ENCODE peak calls at places on chromosomes 11 and 22, in six cellular contexts. L is tibial artery; X is IMR-90; V is CD8-positive, alpha-beta T cell; Z is brain microvascular endothelial cell; A is colonic mucosa. I is an unnamed sample. For H3K36me3, the result is how much of the 10 kb centered on the place peaks cover.

GRCh38 chr11:112016765-112017356 is 8.3 kb upstream of the DLAT start:
- DNase-seq in X (peak), Z (no peak), A (no peak), V (no peak), L (peak), I (no peak)

GRCh38 chr11:70066136-70066520 is 12.0 kb upstream of the ANO1 start:
- DNase-seq in X (no peak), A (no peak), L (no peak), Z (no peak), V (no peak), I (no peak)

GRCh38 chr11:64413417-64413816 is 54.5 kb downstream of the RPS6KA4 start:
- DNase-seq in X (no peak), Z (no peak), V (no peak), A (no peak), L (no peak), I (no peak)

GRCh38 chr11:16969010-16970004 is 44.9 kb downstream of the PLEKHA7 start:
- DNase-seq in L (no peak), X (no peak), A (peak), Z (no peak), V (no peak), I (no peak)

GRCh38 chr22:29093980-29094379 is 21.1 kb downstream of the KREMEN1 start:
- DNase-seq in X (no peak), V (no peak), A (no peak), L (no peak), Z (no peak), I (no peak)

GRCh38 chr11:106875013-106875412 is 143.3 kb downstream of the GUCY1A2 start:
- DNase-seq in L (no peak), Z (peak), X (no peak), A (no peak), V (no peak), I (no peak)

GRCh38 chr11:22192642-22193347 is at the start of gene ANO5:
- DNase-seq in Z (no peak), L (peak), X (no peak), V (peak), A (peak), I (no peak)

GRCh38 chr11:122703541-122704272 is 48.2 kb downstream of the UBASH3B start:
- DNase-seq in L (no peak), X (no peak), Z (no peak), V (no peak), A (no peak), I (no peak)

GRCh38 chr11:71212871-71213559 is 39.4 kb downstream of the SHANK2 start:
- DNase-seq in L (no peak), A (no peak), V (no peak), X (peak), Z (no peak), I (no peak)

GRCh38 chr11:94974178-94974577 is 669 bp downstream of the KDM4D start:
- DNase-seq in A (no peak), L (no peak), X (no peak), V (no peak), Z (no peak), I (no peak)

GRCh38 chr11:76808158-76808557 is 25.0 kb downstream of the TSKU start:
- DNase-seq in Z (no peak), A (peak), V (no peak), L (no peak), X (no peak), I (no peak)

GRCh38 chr22:25447689-25448434 is 116.6 kb upstream of the GRK3 start:
- DNase-seq in V (peak), X (peak), L (peak), Z (peak), A (peak), I (no peak)

GRCh38 chr22:20653795-20654342 is 120.0 kb upstream of the SERPIND1 start:
- DNase-seq in X (no peak), L (no peak), Z (no peak), V (no peak), A (no peak), I (no peak)

GRCh38 chr11:134339756-134340155 is 8.0 kb downstream of the GLB1L2 start:
- DNase-seq in X (no peak), L (no peak), V (no peak), Z (no peak), A (peak), I (no peak)

GRCh38 chr11:73480677-73481076 is 104.5 kb downstream of the RELT start:
- DNase-seq in V (no peak), Z (no peak), A (no peak), X (peak), L (no peak), I (no peak)

GRCh38 chr11:72079776-72080325 is 491 bp downstream of the NUMA1 start:
- DNase-seq in L (no peak), X (no peak), V (peak), A (peak), Z (no peak), I (no peak)

GRCh38 chr11:103109818-103110388 is 677 bp downstream of the DYNC2H1 start:
- DNase-seq in Z (peak), L (peak), V (no peak), A (peak), X (no peak), I (no peak)

GRCh38 chr11:101009685-101010055 is 119.9 kb downstream of the PGR start:
- DNase-seq in L (no peak), Z (no peak), A (no peak), X (no peak), V (no peak), I (no peak)

GRCh38 chr11:64862914-64863313 is 15.5 kb downstream of the EHD1 start:
- DNase-seq in L (no peak), Z (no peak), V (no peak), A (no peak), X (no peak), I (no peak)

GRCh38 chr11:32333335-32333991 is 101.9 kb downstream of the WT1 start:
- DNase-seq in V (no peak), Z (peak), A (peak), X (peak), L (peak), I (no peak)

GRCh38 chr11:26204110-26204509 is 127.8 kb upstream of the ANO3 start:
- DNase-seq in L (no peak), X (no peak), Z (no peak), V (no peak), A (no peak), I (no peak)

GRCh38 chr11:83007477-83007876 is 64.2 kb downstream of the RAB30 start:
- DNase-seq in L (no peak), V (no peak), X (no peak), A (no peak), Z (no peak), I (no peak)

GRCh38 chr11:72762641-72763304 is 10.6 kb upstream of the ARAP1 start:
- DNase-seq in L (no peak), Z (no peak), A (no peak), V (no peak), X (no peak), I (no peak)

GRCh38 chr11:111514216-111515031 is at the start of gene HOATZ:
- DNase-seq in X (no peak), V (peak), Z (no peak), L (no peak), A (no peak), I (no peak)

GRCh38 chr22:21876486-21877176 is 9.2 kb upstream of the MAPK1 start:
- DNase-seq in X (peak), Z (peak), A (no peak), V (no peak), L (no peak), I (peak)

GRCh38 chr11:22169833-22170232 is 23.1 kb upstream of the ANO5 start:
- DNase-seq in A (no peak), V (no peak), Z (no peak), L (no peak), X (peak), I (no peak)

GRCh38 chr11:70854891-70855556 is 397.4 kb downstream of the SHANK2 start:
- DNase-seq in L (no peak), Z (no peak), A (no peak), X (no peak), V (no peak), I (no peak)

GRCh38 chr22:30159561-30160353 is 79.5 kb downstream of the HORMAD2 start:
- DNase-seq in X (peak), L (no peak), V (no peak), Z (peak), A (no peak), I (peak)

GRCh38 chr22:39184586-39185577 is 32.4 kb upstream of the CBX7 start:
- DNase-seq in V (no peak), Z (no peak), L (no peak), X (no peak), A (no peak), I (no peak)

GRCh38 chr11:17743808-17744119 is 9.2 kb downstream of the KCNC1 start:
- DNase-seq in V (no peak), L (no peak), Z (no peak), A (no peak), X (peak), I (no peak)

GRCh38 chr11:67240575-67241389 is 25.5 kb upstream of the GRK2 start:
- DNase-seq in Z (peak), X (peak), L (peak), A (peak), V (peak), I (peak)

GRCh38 chr11:11978792-11979486 is 29.5 kb downstream of the DKK3 start:
- DNase-seq in Z (peak), V (no peak), X (peak), A (peak), L (peak), I (no peak)

GRCh38 chr11:10659339-10660216 is 34.0 kb downstream of the IRAG1 start:
- DNase-seq in X (peak), V (no peak), L (peak), Z (peak), A (no peak), I (peak)

GRCh38 chr11:5737672-5738071 is 1.4 kb downstream of the OR56B1 start:
- DNase-seq in L (no peak), Z (peak), V (no peak), A (no peak), X (no peak), I (no peak)

GRCh38 chr11:102286292-102286691 is 31.0 kb upstream of the BIRC3 start:
- DNase-seq in A (no peak), X (no peak), Z (no peak), L (no peak), V (no peak), I (no peak)

GRCh38 chr11:94964934-94965333 is 8.4 kb downstream of the CWC15 start:
- DNase-seq in X (no peak), V (no peak), Z (no peak), L (no peak), A (no peak), I (no peak)

GRCh38 chr11:12249590-12250260 is 127.6 kb upstream of the PARVA start:
- DNase-seq in X (no peak), V (no peak), L (no peak), A (peak), Z (no peak), I (no peak)

GRCh38 chr11:8688414-8689362 is 6.1 kb downstream of the RPL27A start:
- DNase-seq in Z (peak), X (peak), L (peak), V (peak), A (peak), I (peak)
- TF ChIP-seq CTCF in Z (peak), X (peak), L (no peak), V (no peak), A (no peak), I (peak)

GRCh38 chr22:31259798-31260473 is 32.4 kb downstream of the PIK3IP1 start:
- DNase-seq in Z (no peak), A (no peak), X (no peak), V (no peak), L (no peak), I (no peak)

GRCh38 chr22:31260474-31260856 is 31.8 kb downstream of the PIK3IP1 start:
- DNase-seq in L (no peak), A (no peak), X (no peak), V (no peak), Z (no peak), I (no peak)

GRCh38 chr22:31268281-31268680 is 24.0 kb downstream of the PIK3IP1 start:
- DNase-seq in X (no peak), L (no peak), V (no peak), A (no peak), Z (no peak), I (no peak)

GRCh38 chr22:31262369-31263133 is 29.7 kb downstream of the PIK3IP1 start:
- DNase-seq in Z (no peak), V (no peak), A (no peak), X (no peak), L (no peak), I (no peak)

DNA sequence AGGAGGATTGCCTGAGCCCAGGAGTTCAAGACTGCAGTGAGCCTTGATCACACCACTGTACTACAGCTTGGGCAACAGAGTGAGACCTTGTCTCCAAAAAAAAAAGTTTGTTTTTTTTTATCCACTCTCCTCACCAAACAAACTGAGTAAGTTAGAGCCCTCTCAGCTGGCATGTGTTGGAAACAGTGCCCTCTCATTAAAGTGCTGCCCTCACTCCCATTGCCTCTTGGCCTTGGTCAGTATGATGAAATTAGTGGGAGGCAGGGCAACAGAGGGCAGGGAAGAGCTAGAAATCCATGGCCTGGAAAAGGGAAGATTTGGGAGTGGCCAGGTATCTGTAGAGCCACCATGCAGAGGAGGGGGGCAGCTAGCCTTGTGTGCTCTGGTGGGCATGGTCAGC is 28.4 kb downstream of the PIK3IP1 start:
- DNase-seq in X (no peak), V (no peak), A (no peak), Z (no peak), L (no peak), I (no peak)
- H3K36me3 ChIP-seq in X (under half), V (under half), A (under half), Z (half or more), L (half or more), I (under half)

GRCh38 chr11:114276077-114276476 is 20.1 kb upstream of the NNMT start:
- DNase-seq in Z (no peak), A (no peak), V (no peak), L (no peak), X (no peak), I (no peak)

GRCh38 chr11:114273890-114274635 is 22.1 kb upstream of the NNMT start:
- DNase-seq in L (no peak), V (no peak), X (no peak), A (no peak), Z (no peak), I (no peak)

GRCh38 chr11:114273071-114273470 is 23.1 kb upstream of the NNMT start:
- DNase-seq in V (no peak), X (no peak), A (no peak), Z (no peak), L (no peak), I (no peak)

GRCh38 chr11:114275295-114275694 is 20.9 kb upstream of the NNMT start:
- DNase-seq in A (no peak), V (no peak), Z (no peak), L (no peak), X (no peak), I (no peak)

DNA sequence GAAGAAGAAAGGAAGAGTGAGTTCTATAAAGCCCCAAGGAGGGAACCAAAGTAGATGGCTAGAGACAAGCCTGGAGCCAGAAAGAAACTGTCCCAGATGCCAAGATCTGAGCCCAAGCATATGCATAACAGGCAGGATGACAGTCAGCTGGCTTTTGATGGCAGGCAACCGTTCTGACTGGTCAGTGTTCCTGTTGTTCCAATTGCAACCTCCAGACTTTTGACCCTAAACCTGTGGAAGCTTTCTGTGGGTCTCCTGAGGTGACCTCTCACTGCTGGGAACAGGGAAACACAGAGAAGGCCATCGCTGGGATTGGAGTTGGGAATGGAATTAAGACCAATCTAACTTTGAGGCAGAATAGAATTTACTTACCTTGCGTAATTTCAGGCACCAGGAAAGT is 21.6 kb upstream of the NNMT start:
- DNase-seq in A (no peak), Z (no peak), X (no peak), L (no peak), V (no peak), I (no peak)
- H3K4me3 ChIP-seq in A (no peak), Z (no peak), X (no peak), L (no peak), V (no peak), I (no peak)

GRCh38 chr11:78768947-78769346 is 194.3 kb upstream of the NARS2 start:
- DNase-seq in A (no peak), L (no peak), X (peak), Z (no peak), V (no peak), I (no peak)
- TF ChIP-seq CTCF in A (no peak), L (no peak), X (no peak), Z (no peak), V (no peak), I (no peak)

GRCh38 chr11:3145206-3145520 is 19.9 kb downstream of the OSBPL5 start:
- DNase-seq in Z (no peak), L (no peak), X (no peak), A (no peak), V (no peak), I (no peak)
- H3K36me3 ChIP-seq in Z (under half), L (under half), X (under half), A (under half), V (under half), I (under half)

GRCh38 chr11:62724171-62724570 is 3.1 kb downstream of the HNRNPUL2 start:
- DNase-seq in X (no peak), Z (no peak), A (no peak), L (no peak), V (no peak), I (no peak)
- H3K4me3 ChIP-seq in X (no peak), Z (peak), A (no peak), L (peak), V (no peak), I (peak)

DNA sequence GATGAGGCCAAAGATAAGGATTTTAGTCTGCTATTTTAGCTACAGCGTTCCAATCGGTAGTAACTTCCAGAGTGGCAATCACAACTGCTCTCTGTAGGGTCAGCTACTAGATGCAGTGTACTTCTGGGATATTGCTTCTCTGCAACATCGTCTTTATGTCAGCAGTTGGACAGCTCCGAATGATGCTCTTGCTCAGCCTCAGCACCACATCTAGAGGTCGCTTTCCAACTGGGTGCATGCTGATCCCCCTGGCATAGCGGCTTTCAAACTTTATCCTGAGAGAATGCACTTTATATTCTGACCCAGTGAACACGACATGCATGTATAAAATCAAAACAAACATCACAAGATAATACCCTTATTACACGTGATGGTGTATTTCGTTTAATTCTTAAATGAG is 219.6 kb downstream of the C11orf87 start:
- DNase-seq in L (no peak), A (no peak), X (peak), Z (peak), V (no peak), I (no peak)
- TF ChIP-seq CTCF in L (no peak), A (no peak), X (peak), Z (peak), V (no peak), I (no peak)

GRCh38 chr11:47783087-47783610 is 16.0 kb upstream of the FNBP4 start:
- DNase-seq in V (no peak), X (no peak), L (no peak), A (no peak), Z (no peak), I (no peak)
- H3K36me3 ChIP-seq in V (under half), X (under half), L (half or more), A (under half), Z (under half), I (under half)

DNA sequence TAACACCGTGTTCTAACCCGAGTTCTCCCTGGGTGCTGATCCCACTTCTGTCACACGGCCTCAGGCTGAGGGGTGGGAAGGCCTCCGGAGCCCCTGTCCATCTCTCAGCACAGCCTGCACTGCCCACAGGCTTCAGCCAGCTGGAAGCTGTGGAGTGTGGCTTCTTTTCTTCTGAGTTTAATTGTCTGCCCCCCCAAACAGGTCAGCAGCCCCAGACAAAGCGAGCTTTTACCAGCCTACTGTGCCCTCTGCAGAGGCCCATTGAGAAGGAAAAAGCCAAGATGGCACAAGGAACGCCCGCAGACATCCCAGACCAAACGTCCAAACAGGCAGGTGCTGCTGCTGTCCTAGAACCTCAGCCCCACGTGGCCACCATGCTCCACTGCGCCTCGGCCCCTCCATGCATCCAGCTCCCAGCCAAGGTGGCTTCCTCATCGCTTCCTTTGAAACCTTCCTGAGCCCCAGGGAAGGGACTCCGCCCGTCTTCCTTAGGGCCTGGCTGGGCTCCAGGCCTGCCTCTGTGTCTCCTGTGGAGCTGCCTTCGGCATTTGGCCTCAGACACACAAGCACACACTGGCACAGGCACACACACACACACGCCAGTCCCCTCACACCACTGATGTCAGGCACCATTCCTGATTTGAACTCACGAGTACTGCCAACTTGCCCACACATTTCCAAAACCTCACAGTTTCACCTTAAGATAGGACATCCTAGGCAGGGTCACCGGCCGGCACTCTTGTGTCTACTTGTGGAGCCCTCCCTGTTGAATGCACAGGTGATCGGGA is 1.7 kb downstream of the MOB2 start:
- DNase-seq in V (no peak), X (no peak), Z (no peak), L (peak), A (peak), I (no peak)
- H3K4me3 ChIP-seq in V (no peak), X (no peak), Z (no peak), L (peak), A (no peak), I (no peak)